ENCODE peak calls at places on chromosomes 12 and 14, in four cellular contexts. L is lung; C is CD8-positive, alpha-beta memory T cell; X is hepatocyte. S is an unnamed sample.

GRCh38 chr12:49905718-49906314 is 2.1 kb upstream of the FAIM2 start:
- DNase-seq in L (no peak), X (no peak), C (no peak), S (no peak)

GRCh38 chr12:2891240-2892053 is 756 bp downstream of the TULP3 start:
- DNase-seq in C (no peak), X (peak), L (peak), S (peak)

GRCh38 chr12:25583545-25583944 is 30.5 kb upstream of the LMNTD1 start:
- DNase-seq in X (peak), L (no peak), C (no peak), S (no peak)

GRCh38 chr14:96364911-96365310 is 1.6 kb downstream of the GSKIP start:
- DNase-seq in L (no peak), X (peak), C (no peak), S (no peak)

GRCh38 chr14:72466325-72466724 is 427.6 kb downstream of the DPF3 start:
- DNase-seq in X (no peak), L (no peak), C (no peak), S (no peak)

GRCh38 chr12:11658796-11659195 is 9.3 kb downstream of the ETV6 start:
- DNase-seq in L (no peak), X (no peak), C (no peak), S (no peak)

GRCh38 chr12:77814361-77814760 is 16.3 kb upstream of the NAV3 start:
- DNase-seq in X (no peak), C (no peak), L (no peak), S (no peak)

GRCh38 chr14:76741074-76741473 is 20.2 kb upstream of the VASH1 start:
- DNase-seq in L (no peak), C (no peak), X (no peak), S (no peak)

GRCh38 chr14:98293527-98293926 is 978.5 kb downstream of the BCL11B start:
- DNase-seq in X (no peak), L (no peak), C (no peak), S (no peak)

GRCh38 chr12:124497658-124498057 is 69.8 kb downstream of the NCOR2 start:
- DNase-seq in C (no peak), X (peak), L (no peak), S (no peak)

GRCh38 chr12:87813476-87814234 is 215.5 kb downstream of the C12orf50 start:
- DNase-seq in X (no peak), C (no peak), L (no peak), S (no peak)

GRCh38 chr14:93042968-93043940 is 72.5 kb downstream of the ITPK1 start:
- DNase-seq in X (peak), C (no peak), L (peak), S (peak)

GRCh38 chr14:54766276-54767138 is 136.1 kb downstream of the GCH1 start:
- DNase-seq in X (no peak), L (no peak), C (no peak), S (no peak)

S was measured in HepG2.